ENCODE peak calls at places on chromosomes 5 and 9, in five cellular contexts. L is GM13976, C is ACHN, Q is adrenal gland, Y is T-cell. O is an unnamed sample.

GRCh38 chr9:85522459-85523092 is 219.2 kb downstream of the AGTPBP1 start:
- DNase-seq in C (peak; percentile 34), Y (no peak), L (peak; percentile 67), Q (peak; percentile 71), O (no peak)

GRCh38 chr9:83291196-83291595 is 228.3 kb upstream of the RASEF start:
- DNase-seq in C (no peak), Q (no peak), L (no peak), Y (no peak), O (no peak)

GRCh38 chr5:58156354-58156753 is 303.5 kb downstream of the PLK2 start:
- DNase-seq in Q (peak; percentile 75), L (no peak), C (no peak), Y (no peak), O (no peak)

GRCh38 chr9:129623331-129623730 is 2.4 kb upstream of the C9orf50 start:
- DNase-seq in Q (no peak), Y (no peak), C (no peak), L (no peak), O (no peak)

GRCh38 chr5:108607421-108607820 is 140.3 kb upstream of the FER start:
- DNase-seq in Y (no peak), L (no peak), Q (no peak), C (no peak), O (no peak)

GRCh38 chr9:21056931-21057330 is 20.8 kb downstream of the IFNB1 start:
- DNase-seq in C (no peak), L (no peak), Y (no peak), Q (no peak), O (no peak)

GRCh38 chr5:137487600-137487999 is 11.5 kb downstream of the SPOCK1 start:
- DNase-seq in C (no peak), Y (no peak), Q (no peak), L (no peak), O (no peak)

GRCh38 chr9:121765021-121765950 is 113.9 kb downstream of the DAB2IP start:
- DNase-seq in L (no peak), Q (peak; percentile 92), C (peak; percentile 35), Y (no peak), O (no peak)

GRCh38 chr9:94083384-94083783 is 880 bp upstream of the PTPDC1 start:
- DNase-seq in Y (no peak), L (no peak), C (no peak), Q (no peak), O (no peak)

GRCh38 chr9:105064248-105065118 is 136.5 kb upstream of the ABCA1 start:
- DNase-seq in C (peak; percentile 90), L (no peak), Q (peak; percentile 97), Y (no peak), O (no peak)

GRCh38 chr9:129007035-129007765 is 20.9 kb downstream of the SH3GLB2 start:
- DNase-seq in Q (peak; percentile 78), Y (no peak), C (no peak), L (no peak), O (no peak)

GRCh38 chr9:127216210-127216887 is 48.2 kb upstream of the GARNL3 start:
- DNase-seq in C (no peak), L (no peak), Q (no peak), Y (no peak), O (no peak)

GRCh38 chr9:128051932-128052734 is 15.0 kb downstream of the NAIF1 start:
- DNase-seq in Q (no peak), Y (no peak), C (no peak), L (peak; percentile 7), O (no peak)

GRCh38 chr5:15285901-15286583 is 213.9 kb upstream of the FBXL7 start:
- DNase-seq in Y (no peak), C (no peak), Q (peak; percentile 56), L (no peak), O (no peak)

GRCh38 chr5:3029396-3029795 is 277.9 kb upstream of the IRX2 start:
- DNase-seq in C (no peak), L (no peak), Y (no peak), Q (peak; percentile 24), O (no peak)

GRCh38 chr9:2630158-2630557 is 8.6 kb downstream of the VLDLR start:
- DNase-seq in Y (no peak), C (no peak), L (no peak), Q (no peak), O (no peak)

GRCh38 chr9:3820643-3821042 is 294.8 kb upstream of the RFX3 start:
- DNase-seq in Q (no peak), L (no peak), C (no peak), Y (no peak), O (no peak)

GRCh38 chr5:116479776-116480675 is 94.6 kb downstream of the SEMA6A start:
- DNase-seq in L (no peak), C (no peak), Y (no peak), Q (no peak), O (no peak)

GRCh38 chr5:5979362-5979760 is 399.0 kb downstream of the MED10 start:
- DNase-seq in C (no peak), L (no peak), Q (peak; percentile 66), Y (no peak), O (no peak)

GRCh38 chr5:111830333-111830732 is 73.3 kb upstream of the NREP start:
- DNase-seq in C (no peak), L (no peak), Q (no peak), Y (no peak), O (no peak)